ENCODE peak calls at places on chromosomes 6 and 20, in ten cellular contexts. One of them, this sample, is unnamed.

GRCh38 chr6:151070666-151071065 is 169.1 kb upstream of the AKAP12 start:
- DNase-seq in stimulated activated CD4-positive, alpha-beta T cell treated with anti-CD3 and anti-CD28 coated beads, TNF-alpha, amount 100 ng/mL, for 1 hour: no peak
- DNase-seq in transverse colon: no peak
- DNase-seq in left colon: no peak
- DNase-seq in LNCaP clone FGC: no peak
- DNase-seq in GM19239: no peak
- DNase-seq in HEK293T: no peak
- DNase-seq in activated CD4-positive, alpha-beta T cell treated with anti-CD3 and anti-CD28 coated beads for 1 hour: no peak
- DNase-seq in bronchial epithelial cell: no peak
- DNase-seq in kidney tubule cell: no peak
- DNase-seq in this sample: no peak

GRCh38 chr6:79946242-79946641 is 1.1 kb downstream of the ELOVL4 start:
- DNase-seq in stimulated activated CD4-positive, alpha-beta T cell treated with anti-CD3 and anti-CD28 coated beads, TNF-alpha, amount 100 ng/mL, for 1 hour: no peak
- DNase-seq in transverse colon: no peak
- DNase-seq in left colon: no peak
- DNase-seq in LNCaP clone FGC: no peak
- DNase-seq in GM19239: no peak
- DNase-seq in HEK293T: peak
- DNase-seq in activated CD4-positive, alpha-beta T cell treated with anti-CD3 and anti-CD28 coated beads for 1 hour: no peak
- DNase-seq in bronchial epithelial cell: peak
- DNase-seq in kidney tubule cell: no peak
- DNase-seq in this sample: peak

GRCh38 chr20:63135411-63135810 is 80.5 kb downstream of the YTHDF1 start:
- DNase-seq in stimulated activated CD4-positive, alpha-beta T cell treated with anti-CD3 and anti-CD28 coated beads, TNF-alpha, amount 100 ng/mL, for 1 hour: no peak
- DNase-seq in transverse colon: no peak
- DNase-seq in left colon: no peak
- DNase-seq in LNCaP clone FGC: no peak
- DNase-seq in GM19239: no peak
- DNase-seq in HEK293T: peak
- DNase-seq in activated CD4-positive, alpha-beta T cell treated with anti-CD3 and anti-CD28 coated beads for 1 hour: no peak
- DNase-seq in bronchial epithelial cell: no peak
- DNase-seq in kidney tubule cell: no peak
- DNase-seq in this sample: no peak

GRCh38 chr6:10520468-10520867 is 683 bp upstream of the GCNT2 start:
- DNase-seq in stimulated activated CD4-positive, alpha-beta T cell treated with anti-CD3 and anti-CD28 coated beads, TNF-alpha, amount 100 ng/mL, for 1 hour: no peak
- DNase-seq in transverse colon: no peak
- DNase-seq in left colon: no peak
- DNase-seq in LNCaP clone FGC: no peak
- DNase-seq in GM19239: no peak
- DNase-seq in HEK293T: no peak
- DNase-seq in activated CD4-positive, alpha-beta T cell treated with anti-CD3 and anti-CD28 coated beads for 1 hour: no peak
- DNase-seq in bronchial epithelial cell: peak
- DNase-seq in kidney tubule cell: peak
- DNase-seq in this sample: no peak

GRCh38 chr6:142774292-142774691 is 170.7 kb downstream of the HIVEP2 start:
- DNase-seq in stimulated activated CD4-positive, alpha-beta T cell treated with anti-CD3 and anti-CD28 coated beads, TNF-alpha, amount 100 ng/mL, for 1 hour: no peak
- DNase-seq in transverse colon: no peak
- DNase-seq in left colon: no peak
- DNase-seq in LNCaP clone FGC: no peak
- DNase-seq in GM19239: no peak
- DNase-seq in HEK293T: no peak
- DNase-seq in activated CD4-positive, alpha-beta T cell treated with anti-CD3 and anti-CD28 coated beads for 1 hour: no peak
- DNase-seq in bronchial epithelial cell: no peak
- DNase-seq in kidney tubule cell: no peak
- DNase-seq in this sample: no peak

GRCh38 chr20:48717095-48717958 is 110.5 kb downstream of the PREX1 start:
- DNase-seq in stimulated activated CD4-positive, alpha-beta T cell treated with anti-CD3 and anti-CD28 coated beads, TNF-alpha, amount 100 ng/mL, for 1 hour: no peak
- DNase-seq in transverse colon: no peak
- DNase-seq in left colon: no peak
- DNase-seq in LNCaP clone FGC: no peak
- DNase-seq in GM19239: peak
- DNase-seq in HEK293T: no peak
- DNase-seq in activated CD4-positive, alpha-beta T cell treated with anti-CD3 and anti-CD28 coated beads for 1 hour: no peak
- DNase-seq in bronchial epithelial cell: no peak
- DNase-seq in kidney tubule cell: no peak
- DNase-seq in this sample: no peak

GRCh38 chr20:37714973-37715657 is 21.3 kb downstream of the CTNNBL1 start:
- DNase-seq in stimulated activated CD4-positive, alpha-beta T cell treated with anti-CD3 and anti-CD28 coated beads, TNF-alpha, amount 100 ng/mL, for 1 hour: no peak
- DNase-seq in transverse colon: no peak
- DNase-seq in left colon: no peak
- DNase-seq in LNCaP clone FGC: no peak
- DNase-seq in GM19239: no peak
- DNase-seq in HEK293T: no peak
- DNase-seq in activated CD4-positive, alpha-beta T cell treated with anti-CD3 and anti-CD28 coated beads for 1 hour: no peak
- DNase-seq in bronchial epithelial cell: peak
- DNase-seq in kidney tubule cell: no peak
- DNase-seq in this sample: peak

GRCh38 chr6:116073765-116074450 is 13.2 kb upstream of the FRK start:
- DNase-seq in stimulated activated CD4-positive, alpha-beta T cell treated with anti-CD3 and anti-CD28 coated beads, TNF-alpha, amount 100 ng/mL, for 1 hour: no peak
- DNase-seq in transverse colon: no peak
- DNase-seq in left colon: no peak
- DNase-seq in LNCaP clone FGC: no peak
- DNase-seq in GM19239: no peak
- DNase-seq in HEK293T: no peak
- DNase-seq in activated CD4-positive, alpha-beta T cell treated with anti-CD3 and anti-CD28 coated beads for 1 hour: no peak
- DNase-seq in bronchial epithelial cell: peak
- DNase-seq in kidney tubule cell: peak
- DNase-seq in this sample: no peak

GRCh38 chr20:46814366-46815232 is 80.0 kb upstream of the EYA2 start:
- DNase-seq in stimulated activated CD4-positive, alpha-beta T cell treated with anti-CD3 and anti-CD28 coated beads, TNF-alpha, amount 100 ng/mL, for 1 hour: no peak
- DNase-seq in transverse colon: no peak
- DNase-seq in left colon: no peak
- DNase-seq in LNCaP clone FGC: peak
- DNase-seq in GM19239: no peak
- DNase-seq in HEK293T: peak
- DNase-seq in activated CD4-positive, alpha-beta T cell treated with anti-CD3 and anti-CD28 coated beads for 1 hour: no peak
- DNase-seq in bronchial epithelial cell: peak
- DNase-seq in kidney tubule cell: peak
- DNase-seq in this sample: no peak

GRCh38 chr6:135301304-135301703 is 120.2 kb downstream of the MYB start:
- DNase-seq in stimulated activated CD4-positive, alpha-beta T cell treated with anti-CD3 and anti-CD28 coated beads, TNF-alpha, amount 100 ng/mL, for 1 hour: no peak
- DNase-seq in transverse colon: no peak
- DNase-seq in left colon: no peak
- DNase-seq in LNCaP clone FGC: no peak
- DNase-seq in GM19239: no peak
- DNase-seq in HEK293T: no peak
- DNase-seq in activated CD4-positive, alpha-beta T cell treated with anti-CD3 and anti-CD28 coated beads for 1 hour: no peak
- DNase-seq in bronchial epithelial cell: no peak
- DNase-seq in kidney tubule cell: no peak
- DNase-seq in this sample: no peak

GRCh38 chr6:120816862-120817261 is 517.4 kb downstream of the TBC1D32 start:
- DNase-seq in stimulated activated CD4-positive, alpha-beta T cell treated with anti-CD3 and anti-CD28 coated beads, TNF-alpha, amount 100 ng/mL, for 1 hour: no peak
- DNase-seq in transverse colon: no peak
- DNase-seq in left colon: no peak
- DNase-seq in LNCaP clone FGC: no peak
- DNase-seq in GM19239: no peak
- DNase-seq in HEK293T: no peak
- DNase-seq in activated CD4-positive, alpha-beta T cell treated with anti-CD3 and anti-CD28 coated beads for 1 hour: no peak
- DNase-seq in bronchial epithelial cell: peak
- DNase-seq in kidney tubule cell: no peak
- DNase-seq in this sample: no peak

GRCh38 chr6:154592199-154592860 is 81.8 kb upstream of the CNKSR3 start:
- DNase-seq in stimulated activated CD4-positive, alpha-beta T cell treated with anti-CD3 and anti-CD28 coated beads, TNF-alpha, amount 100 ng/mL, for 1 hour: no peak
- DNase-seq in transverse colon: no peak
- DNase-seq in left colon: no peak
- DNase-seq in LNCaP clone FGC: no peak
- DNase-seq in GM19239: no peak
- DNase-seq in HEK293T: no peak
- DNase-seq in activated CD4-positive, alpha-beta T cell treated with anti-CD3 and anti-CD28 coated beads for 1 hour: no peak
- DNase-seq in bronchial epithelial cell: no peak
- DNase-seq in kidney tubule cell: no peak
- DNase-seq in this sample: no peak

GRCh38 chr20:59351148-59352040 is 51.0 kb downstream of the EDN3 start:
- DNase-seq in stimulated activated CD4-positive, alpha-beta T cell treated with anti-CD3 and anti-CD28 coated beads, TNF-alpha, amount 100 ng/mL, for 1 hour: no peak
- DNase-seq in transverse colon: peak
- DNase-seq in left colon: peak
- DNase-seq in LNCaP clone FGC: no peak
- DNase-seq in GM19239: no peak
- DNase-seq in HEK293T: no peak
- DNase-seq in activated CD4-positive, alpha-beta T cell treated with anti-CD3 and anti-CD28 coated beads for 1 hour: no peak
- DNase-seq in bronchial epithelial cell: peak
- DNase-seq in kidney tubule cell: peak
- DNase-seq in this sample: no peak

GRCh38 chr20:2114560-2114959 is 12.9 kb downstream of the STK35 start:
- DNase-seq in stimulated activated CD4-positive, alpha-beta T cell treated with anti-CD3 and anti-CD28 coated beads, TNF-alpha, amount 100 ng/mL, for 1 hour: no peak
- DNase-seq in transverse colon: no peak
- DNase-seq in left colon: no peak
- DNase-seq in LNCaP clone FGC: no peak
- DNase-seq in GM19239: no peak
- DNase-seq in HEK293T: no peak
- DNase-seq in activated CD4-positive, alpha-beta T cell treated with anti-CD3 and anti-CD28 coated beads for 1 hour: no peak
- DNase-seq in bronchial epithelial cell: no peak
- DNase-seq in kidney tubule cell: no peak
- DNase-seq in this sample: no peak

GRCh38 chr6:111808493-111808892 is 64.8 kb downstream of the FYN start:
- DNase-seq in stimulated activated CD4-positive, alpha-beta T cell treated with anti-CD3 and anti-CD28 coated beads, TNF-alpha, amount 100 ng/mL, for 1 hour: no peak
- DNase-seq in transverse colon: no peak
- DNase-seq in left colon: no peak
- DNase-seq in LNCaP clone FGC: no peak
- DNase-seq in GM19239: no peak
- DNase-seq in HEK293T: no peak
- DNase-seq in activated CD4-positive, alpha-beta T cell treated with anti-CD3 and anti-CD28 coated beads for 1 hour: no peak
- DNase-seq in bronchial epithelial cell: no peak
- DNase-seq in kidney tubule cell: no peak
- DNase-seq in this sample: no peak